ENCODE peak calls at places on chromosomes 16 and 17, in six cellular contexts. V is A549; F is cardiac fibroblast; T is CD8-positive, alpha-beta T cell; J is fibroblast of pulmonary artery; X is psoas muscle. H is an unnamed sample.

GRCh38 chr16:35302859-35303258 is 1843.4 kb downstream of the TP53TG3F start:
- DNase-seq in F (no peak), J (no peak), X (no peak), V (no peak), T (no peak), H (no peak)

GRCh38 chr17:7079581-7080444 is at the start of gene CLEC10A:
- DNase-seq in T (no peak), V (no peak), X (no peak), J (no peak), F (no peak), H (no peak)

GRCh38 chr17:68906638-68907037 is 48.6 kb downstream of the ABCA8 start:
- DNase-seq in T (no peak), V (peak), J (peak), X (no peak), F (peak), H (no peak)

GRCh38 chr16:28821874-28822519 is 802 bp upstream of the ATXN2L start:
- DNase-seq in J (no peak), V (no peak), X (no peak), T (no peak), F (no peak), H (peak)

GRCh38 chr16:88356727-88357199 is 26.0 kb upstream of the ZNF469 start:
- DNase-seq in T (no peak), F (no peak), V (no peak), X (peak), J (no peak), H (no peak)

GRCh38 chr16:82703156-82703555 is 76.4 kb downstream of the CDH13 start:
- DNase-seq in J (no peak), X (no peak), T (no peak), F (no peak), V (no peak), H (no peak)

GRCh38 chr17:41340496-41340895 is 10.1 kb downstream of the KRT33A start:
- DNase-seq in V (no peak), T (no peak), F (no peak), X (no peak), J (no peak), H (no peak)

GRCh38 chr16:24936151-24936550 is 79.0 kb downstream of the ARHGAP17 start:
- DNase-seq in F (no peak), X (no peak), T (no peak), J (no peak), V (no peak), H (no peak)

GRCh38 chr16:25888873-25889272 is 197.1 kb downstream of the HS3ST4 start:
- DNase-seq in J (no peak), X (no peak), V (no peak), T (no peak), F (no peak), H (no peak)

GRCh38 chr17:80839401-80839800 is 152.2 kb upstream of the CHMP6 start:
- DNase-seq in T (no peak), J (no peak), X (no peak), F (no peak), V (no peak), H (no peak)

GRCh38 chr17:81519284-81520020 is 6.9 kb upstream of the ACTG1 start:
- DNase-seq in X (peak), V (peak), T (peak), F (no peak), J (no peak), H (no peak)

GRCh38 chr17:8630802-8631553 is 453 bp upstream of the MYH10 start:
- DNase-seq in X (peak), J (peak), T (peak), F (peak), V (peak), H (peak)
- TF ChIP-seq CTCF in X (no peak), J (no peak), T (no peak), F (no peak), V (peak), H (peak)

DNA sequence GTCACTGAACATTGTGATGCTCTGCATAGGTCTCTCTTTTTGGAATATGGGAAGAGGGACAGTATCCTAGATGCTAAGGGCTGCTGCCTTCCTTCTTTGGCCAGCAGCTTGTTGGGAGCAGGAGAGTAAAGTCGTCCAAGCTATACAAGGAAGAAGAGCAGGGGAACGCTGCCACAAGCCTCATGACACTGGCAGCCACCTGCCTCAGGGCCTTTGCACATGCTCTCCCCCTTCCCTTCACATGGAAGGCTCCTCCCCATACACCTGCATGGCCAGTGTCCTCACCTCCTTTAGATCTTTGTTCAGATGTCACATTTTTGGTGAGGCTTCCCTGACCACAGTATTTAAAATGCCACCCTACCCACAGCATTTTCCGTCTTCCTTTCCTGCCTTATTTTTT is 78.1 kb upstream of the CRHR1 start:
- DNase-seq in F (no peak), V (no peak), J (no peak), T (no peak), X (no peak), H (no peak)
- H3K4me3 ChIP-seq in F (no peak), V (no peak), J (no peak), T (no peak), X (no peak), H (no peak)

GRCh38 chr17:73599599-73599998 is 44.6 kb downstream of the SDK2 start:
- DNase-seq in J (no peak), T (no peak), F (no peak), X (no peak), V (no peak), H (no peak)

GRCh38 chr17:73600103-73600871 is 44.0 kb downstream of the SDK2 start:
- DNase-seq in J (no peak), F (peak), V (no peak), X (no peak), T (no peak), H (peak)

GRCh38 chr17:73605444-73605843 is 38.8 kb downstream of the SDK2 start:
- DNase-seq in F (no peak), J (no peak), V (no peak), T (no peak), X (no peak), H (no peak)

GRCh38 chr17:73604476-73604875 is 39.8 kb downstream of the SDK2 start:
- DNase-seq in J (no peak), T (no peak), V (no peak), F (no peak), X (no peak), H (no peak)

DNA sequence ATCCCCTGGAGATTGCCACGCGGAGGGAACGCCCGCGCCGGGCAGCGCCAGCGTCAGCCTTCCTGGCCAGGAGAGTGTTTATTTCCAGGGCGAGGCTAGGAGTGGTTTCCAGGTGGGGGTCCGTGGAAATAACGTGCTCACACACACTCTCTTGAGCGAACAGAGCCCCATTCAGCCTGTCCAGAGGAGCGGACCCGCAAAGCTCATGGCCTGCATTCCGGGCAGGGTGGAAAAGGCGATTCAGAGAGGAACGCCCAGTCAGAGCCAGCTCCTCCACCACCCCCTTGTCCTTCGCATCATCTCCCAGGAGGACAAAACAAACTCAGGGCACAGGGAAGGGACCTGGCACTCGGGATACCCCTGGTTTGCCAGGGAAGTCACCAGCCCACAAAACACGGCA is 40.2 kb downstream of the SDK2 start:
- DNase-seq in X (no peak), V (no peak), F (no peak), T (no peak), J (no peak), H (no peak)
- TF ChIP-seq CTCF in X (no peak), V (no peak), F (no peak), T (no peak), J (no peak), H (no peak)

GRCh38 chr16:66519974-66520373 is 29.9 kb downstream of the TK2 start:
- DNase-seq in T (no peak), J (no peak), X (no peak), V (no peak), F (no peak), H (no peak)
- H3K4me3 ChIP-seq in T (no peak), J (no peak), X (no peak), V (no peak), F (no peak), H (no peak)

GRCh38 chr17:33038740-33039139 is 47.1 kb downstream of the SPACA3 start:
- DNase-seq in V (peak), F (peak), J (peak), T (no peak), X (peak), H (peak)
- TF ChIP-seq CTCF in V (peak), F (peak), J (peak), T (no peak), X (peak), H (peak)

DNA sequence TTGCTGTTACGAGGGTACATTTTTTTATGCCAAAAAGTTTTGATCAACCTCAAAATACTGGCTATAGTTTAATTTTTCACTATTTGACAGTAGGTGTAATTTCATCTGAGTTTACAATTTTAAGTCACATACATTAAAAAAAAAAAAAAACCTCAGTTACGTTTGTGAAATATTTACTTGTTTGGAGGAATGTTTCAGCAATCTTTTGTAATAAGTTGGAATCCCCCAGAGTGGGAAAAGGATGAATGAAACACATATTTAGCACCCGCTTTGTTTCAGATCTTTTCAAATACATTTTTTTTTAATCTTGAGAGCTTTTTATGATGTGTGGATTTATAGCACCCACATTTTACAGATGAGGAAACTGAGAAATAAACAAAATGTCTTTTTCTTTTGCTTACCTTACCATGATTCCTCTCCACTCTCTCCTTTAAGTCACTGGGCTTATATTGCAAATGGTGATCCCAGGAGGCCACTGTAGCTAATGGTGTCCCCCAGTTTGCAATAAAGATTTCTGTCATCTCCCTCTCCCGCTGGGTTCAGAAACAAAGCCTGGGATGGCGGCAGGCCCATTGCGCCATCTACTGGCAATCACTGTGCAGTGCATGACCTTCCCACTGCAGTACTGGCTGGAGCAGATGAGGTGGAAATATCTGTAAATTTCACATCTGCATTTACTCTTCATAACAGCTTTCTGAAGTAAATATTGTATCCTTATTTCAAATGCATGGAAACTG is 27.7 kb downstream of the TBC1D3B start:
- DNase-seq in F (peak), V (peak), X (peak), T (peak), J (peak), H (peak)
- H3K4me3 ChIP-seq in F (no peak), V (no peak), X (no peak), T (no peak), J (no peak), H (no peak)

DNA sequence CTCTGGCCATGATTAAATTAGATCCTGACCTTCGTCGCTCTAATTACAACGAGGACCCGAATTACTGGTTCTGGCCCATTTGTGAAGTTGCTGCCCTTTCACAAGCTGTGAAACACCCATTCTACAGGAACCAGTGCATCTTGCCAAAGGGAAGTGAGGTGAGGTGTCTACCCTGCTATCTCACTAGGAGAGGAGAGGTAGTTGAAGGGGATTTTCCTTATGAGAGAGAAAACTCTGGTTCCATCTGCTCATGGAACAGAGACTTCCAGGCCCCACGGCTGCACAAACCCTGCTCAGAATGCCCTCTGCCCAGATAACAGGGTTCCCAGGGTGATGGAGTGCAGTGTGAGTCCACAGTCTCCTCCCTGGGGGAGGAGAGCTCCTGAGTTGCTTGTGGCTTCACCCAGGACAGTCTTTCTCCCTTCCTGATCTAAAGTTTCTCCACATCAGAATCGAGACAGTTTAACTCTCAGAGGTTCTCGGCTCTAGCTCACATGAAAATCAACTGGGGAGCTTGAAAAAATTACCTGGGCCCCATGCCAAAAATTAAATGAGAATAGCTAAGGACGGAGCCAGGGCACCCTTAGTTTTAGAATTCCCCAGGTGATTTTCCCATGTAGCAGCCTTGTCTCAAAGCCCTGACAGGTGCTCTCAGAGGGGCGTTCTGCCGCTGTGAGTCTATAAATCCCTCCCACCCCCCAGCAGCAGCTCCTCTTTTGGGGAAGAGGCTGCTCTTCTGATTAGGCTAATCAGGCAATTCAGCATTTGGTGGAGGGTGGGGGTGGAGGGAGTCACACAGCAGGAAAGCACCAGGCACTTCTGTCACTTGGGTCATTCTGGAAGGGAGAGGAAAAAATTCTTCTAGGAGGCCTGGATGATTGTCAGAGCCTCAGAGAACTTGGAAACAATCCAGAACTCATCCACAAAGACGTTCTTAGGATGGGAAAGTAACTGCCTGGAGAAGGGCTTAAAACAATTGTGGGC is 7.6 kb upstream of the SSTR2 start:
- DNase-seq in F (no peak), J (no peak), V (no peak), X (no peak), T (no peak), H (no peak)
- TF ChIP-seq CTCF in F (no peak), J (no peak), V (no peak), X (no peak), T (no peak), H (no peak)

H was measured in fibroblast of villous mesenchyme.